ENCODE peak calls at places on chromosomes 6 and 20, in four cellular contexts. F is NCI-H1694; P is stimulated activated CD4-positive, alpha-beta T cell treated with anti-CD3 and anti-CD28 coated beads, Interleukin-1b, Interleukin-23, amount 100 ng/mL, for 48 hours; W is frontal cortex. I is an unnamed sample.

GRCh38 chr6:15530411-15530810 is 132.4 kb downstream of the DTNBP1 start:
- DNase-seq in P (no peak), F (no peak), W (no peak), I (no peak)

GRCh38 chr6:154805288-154805911 is 72.2 kb downstream of the SCAF8 start:
- DNase-seq in F (no peak), P (no peak), W (peak), I (peak)

GRCh38 chr20:57717797-57718196 is 8.0 kb upstream of the PMEPA1 start:
- DNase-seq in F (no peak), P (no peak), W (no peak), I (peak)

GRCh38 chr20:15362849-15363248 is 1025.4 kb upstream of the FLRT3 start:
- DNase-seq in F (no peak), P (no peak), W (no peak), I (no peak)

GRCh38 chr6:139364302-139364981 is 10.0 kb downstream of the CITED2 start:
- DNase-seq in W (no peak), F (peak), P (no peak), I (peak)

GRCh38 chr6:35449287-35449881 is 2.8 kb upstream of the FANCE start:
- DNase-seq in W (peak), F (peak), P (peak), I (peak)

GRCh38 chr6:152636675-152637421 is at the start of gene SYNE1:
- DNase-seq in F (no peak), W (peak), P (no peak), I (peak)

GRCh38 chr6:8525370-8525769 is 90.0 kb upstream of the SLC35B3 start:
- DNase-seq in P (no peak), W (no peak), F (no peak), I (no peak)

GRCh38 chr6:21971540-21971939 is 325.3 kb downstream of the PRL start:
- DNase-seq in P (no peak), F (no peak), W (no peak), I (no peak)

GRCh38 chr20:60034231-60035110 is 76.2 kb downstream of the CDH26 start:
- DNase-seq in P (no peak), W (no peak), F (no peak), I (no peak)

GRCh38 chr6:71364910-71365542 is 76.4 kb downstream of the OGFRL1 start:
- DNase-seq in F (no peak), W (no peak), P (no peak), I (no peak)

GRCh38 chr20:24364464-24364863 is 105.0 kb upstream of the SYNDIG1 start:
- DNase-seq in W (no peak), P (no peak), F (no peak), I (no peak)

GRCh38 chr20:45138451-45139300 is 14.4 kb upstream of the WFDC12 start:
- DNase-seq in F (no peak), P (peak), W (no peak), I (no peak)

GRCh38 chr6:134707342-134707982 is 242.4 kb downstream of the ALDH8A1 start:
- DNase-seq in P (no peak), F (no peak), W (no peak), I (no peak)

GRCh38 chr20:11387189-11387754 is 530.4 kb upstream of the BTBD3 start:
- DNase-seq in F (no peak), P (no peak), W (no peak), I (no peak)

GRCh38 chr6:12458558-12458957 is 168.4 kb downstream of the EDN1 start:
- DNase-seq in P (no peak), F (no peak), W (no peak), I (no peak)

GRCh38 chr6:6915219-6915618 is 192.5 kb upstream of the RREB1 start:
- DNase-seq in F (no peak), W (no peak), P (no peak), I (no peak)

GRCh38 chr20:19336601-19337000 is 124.2 kb downstream of the SLC24A3 start:
- DNase-seq in P (no peak), W (no peak), F (no peak), I (no peak)

GRCh38 chr6:18350728-18351127 is 36.4 kb upstream of the RNF144B start:
- DNase-seq in W (no peak), F (no peak), P (no peak), I (no peak)

GRCh38 chr6:85944736-85945135 is 302.1 kb upstream of the SYNCRIP start:
- DNase-seq in P (no peak), F (no peak), W (no peak), I (no peak)

GRCh38 chr6:13383280-13384163 is 55.2 kb upstream of the TBC1D7 start:
- DNase-seq in P (no peak), W (no peak), F (no peak), I (no peak)

GRCh38 chr6:43113431-43114260 is 37.5 kb downstream of the PTK7 start:
- DNase-seq in W (no peak), F (no peak), P (no peak), I (no peak)

GRCh38 chr6:46746691-46747090 is at the start of gene ANKRD66:
- DNase-seq in P (no peak), W (no peak), F (no peak), I (no peak)

GRCh38 chr6:11198663-11199603 is 33.5 kb downstream of the NEDD9 start:
- DNase-seq in P (no peak), F (no peak), W (no peak), I (no peak)

GRCh38 chr20:22904411-22904810 is 130.7 kb upstream of the SSTR4 start:
- DNase-seq in F (no peak), P (no peak), W (no peak), I (no peak)

GRCh38 chr6:137258170-137258569 is 39.0 kb upstream of the IFNGR1 start:
- DNase-seq in F (no peak), W (no peak), P (no peak), I (no peak)

GRCh38 chr6:30260036-30260504 is 46.9 kb upstream of the TRIM26 start:
- DNase-seq in P (peak), W (no peak), F (no peak), I (no peak)

GRCh38 chr6:168139121-168139520 is 60.1 kb upstream of the FRMD1 start:
- DNase-seq in W (no peak), F (no peak), P (no peak), I (no peak)

GRCh38 chr20:19735446-19735845 is 22.6 kb upstream of the RIN2 start:
- DNase-seq in F (peak), W (no peak), P (peak), I (peak)

GRCh38 chr20:25050082-25050481 is 7.9 kb downstream of the ACSS1 start:
- DNase-seq in W (no peak), P (no peak), F (no peak), I (no peak)

GRCh38 chr6:40642190-40642589 is 55.0 kb upstream of the LRFN2 start:
- DNase-seq in P (no peak), W (no peak), F (no peak), I (no peak)

GRCh38 chr20:59578602-59579403 is 25.5 kb upstream of the PHACTR3 start:
- DNase-seq in F (no peak), P (no peak), W (no peak), I (peak)

GRCh38 chr20:57392512-57393271 is 1.5 kb downstream of the RBM38 start:
- DNase-seq in F (no peak), W (no peak), P (peak), I (no peak)